ENCODE peak calls at places on chromosomes 11 and 22, in four cellular contexts. V, J, M and X are unnamed samples.

GRCh38 chr22:47515384-47516125 is 753.1 kb downstream of the TBC1D22A start:
- DNase-seq in V (no peak), J (no peak), M (no peak), X (no peak)

GRCh38 chr11:114440121-114440860 is 1.0 kb downstream of the REXO2 start:
- DNase-seq in V (no peak), J (no peak), M (no peak), X (peak)

GRCh38 chr22:35629406-35630234 is 12.5 kb upstream of the MB start:
- DNase-seq in V (no peak), J (peak), M (no peak), X (no peak)

GRCh38 chr11:46675288-46675851 is 25.0 kb downstream of the ARHGAP1 start:
- DNase-seq in V (no peak), J (no peak), M (peak), X (no peak)

GRCh38 chr11:129023968-129024676 is 81.5 kb upstream of the TP53AIP1 start:
- DNase-seq in V (no peak), J (no peak), M (no peak), X (no peak)

GRCh38 chr11:67284811-67285540 is 4.1 kb upstream of the ANKRD13D start:
- DNase-seq in V (no peak), J (no peak), M (no peak), X (no peak)

GRCh38 chr11:73217131-73217809 is 811 bp upstream of the P2RY2 start:
- DNase-seq in V (no peak), J (no peak), M (no peak), X (no peak)

GRCh38 chr11:68655406-68655805 is 28.9 kb upstream of the GAL start:
- DNase-seq in V (no peak), J (no peak), M (no peak), X (no peak)

GRCh38 chr22:24176040-24176439 is 5.2 kb upstream of the SUSD2 start:
- DNase-seq in V (no peak), J (no peak), M (no peak), X (no peak)

GRCh38 chr11:120239713-120240640 is at the start of gene POU2F3:
- DNase-seq in V (no peak), J (no peak), M (no peak), X (no peak)

GRCh38 chr11:114132427-114132826 is 72.9 kb downstream of the ZBTB16 start:
- DNase-seq in V (no peak), J (no peak), M (no peak), X (no peak)

GRCh38 chr11:127862406-127862805 is 725.0 kb downstream of the ETS1 start:
- DNase-seq in V (no peak), J (no peak), M (no peak), X (no peak)